ENCODE peak calls at places on chromosomes 4 and X, in seven cellular contexts. E is fibroblast of lung; V is AG09319; O is mesothelial cell of epicardium; X is effector CD4-positive, alpha-beta T cell; F is stimulated activated naive CD4-positive, alpha-beta T cell; A is stomach. M is an unnamed sample.

GRCh38 chr4:183354213-183354612 is 32.0 kb upstream of the CLDN24 start:
- DNase-seq in A (no peak), X (no peak), F (no peak), E (no peak), V (no peak), O (no peak), M (no peak)

GRCh38 chr4:123870283-123870876 is 473.8 kb downstream of the SPRY1 start:
- DNase-seq in E (no peak), F (no peak), X (no peak), V (no peak), O (no peak), A (no peak), M (no peak)

GRCh38 chr4:155353923-155354540 is 22.7 kb downstream of the MAP9 start:
- DNase-seq in V (no peak), F (no peak), A (peak; percentile 71), O (peak; percentile 46), E (peak; percentile 68), X (no peak), M (peak; percentile 30)

GRCh38 chr4:173014836-173015235 is 153.8 kb upstream of the GALNT7 start:
- DNase-seq in X (no peak), V (no peak), A (no peak), F (no peak), E (no peak), O (no peak), M (no peak)

GRCh38 chr4:113445286-113445685 is 316.3 kb downstream of the CAMK2D start:
- DNase-seq in X (no peak), F (no peak), V (peak; percentile 91), A (no peak), E (peak; percentile 99), O (no peak), M (no peak)

GRCh38 chr4:78481180-78481579 is 70.4 kb upstream of the ANXA3 start:
- DNase-seq in V (peak; percentile 58), F (no peak), E (peak; percentile 58), O (no peak), A (no peak), X (no peak), M (no peak)

GRCh38 chr4:47933798-47934197 is 19.4 kb upstream of the NFXL1 start:
- DNase-seq in E (peak; percentile 76), A (no peak), V (peak; percentile 19), O (no peak), F (no peak), X (no peak), M (no peak)

GRCh38 chr4:125049711-125050110 is 265.0 kb upstream of the FAT4 start:
- DNase-seq in V (no peak), F (no peak), E (peak; percentile 84), O (no peak), X (no peak), A (no peak), M (no peak)

GRCh38 chr4:140069068-140069467 is 84.9 kb downstream of the MAML3 start:
- DNase-seq in E (peak; percentile 68), V (no peak), A (peak; percentile 46), F (no peak), O (no peak), X (no peak), M (no peak)

GRCh38 chr4:10342866-10343265 is 114.4 kb downstream of the ZNF518B start:
- DNase-seq in O (no peak), A (no peak), F (no peak), X (no peak), E (no peak), V (no peak), M (no peak)

GRCh38 chrX:31038585-31039326 is 33.1 kb downstream of the FTHL17 start:
- DNase-seq in A (peak; percentile 33), X (no peak), O (no peak), E (peak; percentile 58), F (no peak), V (peak; percentile 2), M (peak; percentile 13)

GRCh38 chrX:48492293-48492910 is 16.4 kb upstream of the PORCN start:
- DNase-seq in O (no peak), A (no peak), X (no peak), V (no peak), F (no peak), E (no peak), M (no peak)

GRCh38 chr4:14877246-14878220 is 124.7 kb upstream of the CPEB2 start:
- DNase-seq in F (no peak), O (no peak), V (no peak), A (peak; percentile 56), E (no peak), X (no peak), M (no peak)

GRCh38 chr4:1205641-1206298 is 33.4 kb upstream of the SPON2 start:
- DNase-seq in A (peak; percentile 23), F (no peak), V (no peak), X (peak; percentile 1), E (no peak), O (no peak), M (no peak)

GRCh38 chr4:146032234-146032860 is 93.7 kb upstream of the ZNF827 start:
- DNase-seq in E (no peak), X (no peak), O (no peak), F (no peak), V (no peak), A (no peak), M (no peak)

GRCh38 chrX:118730500-118731247 is 3.3 kb downstream of the IL13RA1 start:
- DNase-seq in E (peak; percentile 84), O (no peak), F (no peak), X (no peak), A (no peak), V (peak; percentile 20), M (no peak)

GRCh38 chr4:166422475-166422874 is 549.4 kb downstream of the TLL1 start:
- DNase-seq in A (no peak), V (no peak), O (no peak), F (no peak), E (peak; percentile 64), X (no peak), M (no peak)

GRCh38 chr4:81069706-81070331 is 39.3 kb downstream of the BMP3 start:
- DNase-seq in O (peak; percentile 27), F (peak; percentile 16), V (peak; percentile 78), X (peak; percentile 36), A (peak; percentile 66), E (peak; percentile 95), M (peak; percentile 87)

GRCh38 chr4:159035570-159035969 is 67.3 kb upstream of the RAPGEF2 start:
- DNase-seq in A (no peak), X (no peak), V (no peak), F (no peak), O (no peak), E (no peak), M (no peak)